ENCODE peak calls at places on chromosomes 16 and 17, in six cellular contexts. J is EL; X is Right ventricle myocardium superior; W is stimulated activated CD4-positive, alpha-beta T cell treated with anti-CD3 and anti-CD28 coated beads, Interleukin-1b, Interleukin-23, amount 100 ng/mL, for 1 hour; V is sciatic nerve; O is omental fat pad. H is an unnamed sample.
A peak's percentile ranks its signal among the peaks of the same experiment; 100 is the strongest.

GRCh38 chr17:21194688-21195087 is 19.3 kb downstream of the TMEM11 start:
- DNase-seq in W (no peak), J (peak; percentile 20), X (peak; percentile 70), V (peak; percentile 70), O (no peak), H (no peak)

GRCh38 chr17:72123496-72123963 is 2.7 kb downstream of the SOX9 start:
- DNase-seq in V (no peak), W (no peak), O (no peak), J (no peak), X (no peak), H (no peak)

GRCh38 chr16:17493012-17493411 is 22.3 kb upstream of the XYLT1 start:
- DNase-seq in O (no peak), V (no peak), J (no peak), X (no peak), W (no peak), H (no peak)

GRCh38 chr16:75506567-75506966 is 11.3 kb upstream of the CHST6 start:
- DNase-seq in V (no peak), W (no peak), O (no peak), J (peak; percentile 81), X (no peak), H (no peak)

GRCh38 chr17:51397361-51398127 is 137.2 kb downstream of the UTP18 start:
- DNase-seq in J (peak; percentile 70), X (no peak), V (no peak), O (no peak), W (no peak), H (no peak)

GRCh38 chr16:81526935-81527334 is 82.3 kb downstream of the CMIP start:
- DNase-seq in V (peak; percentile 73), J (no peak), W (no peak), X (peak; percentile 72), O (no peak), H (no peak)

GRCh38 chr17:76139801-76140660 is 1.0 kb downstream of the FOXJ1 start:
- DNase-seq in V (no peak), O (no peak), X (no peak), J (no peak), W (no peak), H (no peak)

GRCh38 chr17:54839022-54839806 is 61.4 kb upstream of the TOM1L1 start:
- DNase-seq in V (no peak), W (no peak), O (no peak), X (no peak), J (no peak), H (no peak)

GRCh38 chr17:48576479-48577309 is 1.5 kb downstream of the HOXB4 start:
- DNase-seq in W (no peak), O (no peak), J (peak; percentile 31), X (no peak), V (no peak), H (no peak)

GRCh38 chr17:34133350-34133749 is 121.7 kb upstream of the CCL2 start:
- DNase-seq in O (no peak), X (peak; percentile 81), W (no peak), V (no peak), J (no peak), H (no peak)

GRCh38 chr17:41919165-41919817 is 540 bp upstream of the ACLY start:
- DNase-seq in J (no peak), X (no peak), O (no peak), W (no peak), V (peak; percentile 80), H (no peak)

H was measured in CMK.